ENCODE peak calls at places on chromosomes 5 and 9, in seven cellular contexts. W is CD8-positive, alpha-beta T cell; Q is GM23248; S is WERI-Rb-1; E is suprapubic skin; Z is right cardiac atrium; I is testis. X is an unnamed sample.

GRCh38 chr5:67799732-67800234 is 415.8 kb upstream of the PIK3R1 start:
- DNase-seq in Q (peak), E (no peak), W (no peak), S (no peak), I (peak), Z (peak), X (no peak)

GRCh38 chr5:78320461-78320860 is 26.0 kb upstream of the AP3B1 start:
- DNase-seq in Z (no peak), Q (peak), E (no peak), S (no peak), W (no peak), I (peak), X (no peak)

GRCh38 chr5:100119903-100120302 is 415.3 kb upstream of the FAM174A start:
- DNase-seq in W (no peak), I (no peak), E (no peak), S (no peak), Z (no peak), Q (no peak), X (no peak)

GRCh38 chr9:134243778-134244467 is 79.6 kb upstream of the RNU6ATAC start:
- DNase-seq in I (peak), Q (peak), E (no peak), S (no peak), W (peak), Z (peak), X (no peak)

GRCh38 chr9:12851331-12851730 is 76.5 kb downstream of the LURAP1L start:
- DNase-seq in E (no peak), Z (no peak), W (no peak), I (no peak), Q (no peak), S (no peak), X (no peak)

GRCh38 chr9:135992486-135993408 is 31.6 kb upstream of the UBAC1 start:
- DNase-seq in W (peak), E (peak), I (peak), S (peak), Z (peak), Q (peak), X (no peak)

GRCh38 chr5:174794941-174795672 is 70.7 kb downstream of the MSX2 start:
- DNase-seq in W (no peak), Q (no peak), I (no peak), S (no peak), E (no peak), Z (no peak), X (no peak)

GRCh38 chr9:104232781-104233341 is 138.8 kb downstream of the SMC2 start:
- DNase-seq in Q (peak), Z (no peak), I (no peak), S (no peak), E (no peak), W (no peak), X (peak)

GRCh38 chr9:15461056-15461455 is 38.4 kb downstream of the SNAPC3 start:
- DNase-seq in W (no peak), Q (no peak), S (no peak), Z (no peak), I (no peak), E (no peak), X (no peak)

GRCh38 chr9:6428940-6429889 is 16.2 kb downstream of the UHRF2 start:
- DNase-seq in Z (no peak), Q (no peak), E (no peak), I (no peak), W (peak), S (no peak), X (no peak)

GRCh38 chr5:14816999-14817761 is 54.4 kb downstream of the ANKH start:
- DNase-seq in W (no peak), S (no peak), I (no peak), Z (peak), E (no peak), Q (peak), X (peak)

GRCh38 chr5:35198096-35198495 is 32.2 kb downstream of the PRLR start:
- DNase-seq in Q (peak), E (no peak), I (peak), W (no peak), Z (peak), S (no peak), X (no peak)

GRCh38 chr5:132256783-132257130 is 739 bp upstream of the PDLIM4 start:
- DNase-seq in Z (no peak), Q (no peak), E (peak), S (peak), W (no peak), I (no peak), X (no peak)

GRCh38 chr9:134377976-134378375 is 51.7 kb downstream of the RXRA start:
- DNase-seq in I (peak), S (no peak), E (peak), Q (peak), W (no peak), Z (peak), X (no peak)

GRCh38 chr9:83027153-83027867 is 35.6 kb downstream of the RASEF start:
- DNase-seq in W (no peak), Z (no peak), E (no peak), S (no peak), Q (peak), I (no peak), X (peak)

GRCh38 chr5:107456281-107456715 is 214.4 kb downstream of the EFNA5 start:
- DNase-seq in Z (no peak), E (no peak), Q (no peak), I (no peak), S (no peak), W (no peak), X (peak)

GRCh38 chr9:135474915-135475314 is 4.7 kb upstream of the PPP1R26 start:
- DNase-seq in I (peak), S (peak), W (no peak), Z (no peak), E (no peak), Q (peak), X (no peak)

GRCh38 chr9:113523421-113524141 is 60.1 kb downstream of the RGS3 start:
- DNase-seq in Q (peak), E (no peak), S (no peak), Z (peak), W (peak), I (no peak), X (no peak)

GRCh38 chr9:113525831-113526230 is 62.3 kb downstream of the RGS3 start:
- DNase-seq in E (no peak), Z (no peak), W (no peak), Q (no peak), S (no peak), I (no peak), X (no peak)

GRCh38 chr9:113522858-113523257 is 59.3 kb downstream of the RGS3 start:
- DNase-seq in Q (no peak), E (no peak), S (no peak), W (no peak), Z (no peak), I (no peak), X (no peak)

GRCh38 chr9:113525208-113525607 is 61.7 kb downstream of the RGS3 start:
- DNase-seq in S (no peak), E (no peak), Q (no peak), Z (no peak), W (no peak), I (no peak), X (no peak)

GRCh38 chr9:113524460-113524859 is 60.9 kb downstream of the RGS3 start:
- DNase-seq in W (no peak), E (no peak), Q (peak), S (no peak), I (no peak), Z (peak), X (no peak)
- H3K27ac ChIP-seq in W (peak), E (no peak), Q (no peak), S (no peak), I (no peak), Z (peak), X (no peak)

GRCh38 chr9:100473271-100474081 is 527 bp downstream of the TMEFF1 start:
- DNase-seq in Q (peak), E (no peak), I (peak), Z (peak), W (peak), S (peak), X (no peak)

GRCh38 chr9:100472268-100472667 is 681 bp upstream of the TMEFF1 start:
- DNase-seq in I (no peak), W (no peak), Z (no peak), Q (no peak), E (no peak), S (no peak), X (no peak)

GRCh38 chr9:100474082-100474949 is 1.4 kb downstream of the TMEFF1 start:
- DNase-seq in S (peak), Q (no peak), Z (no peak), E (no peak), W (no peak), I (peak), X (no peak)

GRCh38 chr9:100474950-100475276 is 2.0 kb downstream of the TMEFF1 start:
- DNase-seq in Q (no peak), E (no peak), I (no peak), W (no peak), Z (no peak), S (no peak), X (no peak)

DNA sequence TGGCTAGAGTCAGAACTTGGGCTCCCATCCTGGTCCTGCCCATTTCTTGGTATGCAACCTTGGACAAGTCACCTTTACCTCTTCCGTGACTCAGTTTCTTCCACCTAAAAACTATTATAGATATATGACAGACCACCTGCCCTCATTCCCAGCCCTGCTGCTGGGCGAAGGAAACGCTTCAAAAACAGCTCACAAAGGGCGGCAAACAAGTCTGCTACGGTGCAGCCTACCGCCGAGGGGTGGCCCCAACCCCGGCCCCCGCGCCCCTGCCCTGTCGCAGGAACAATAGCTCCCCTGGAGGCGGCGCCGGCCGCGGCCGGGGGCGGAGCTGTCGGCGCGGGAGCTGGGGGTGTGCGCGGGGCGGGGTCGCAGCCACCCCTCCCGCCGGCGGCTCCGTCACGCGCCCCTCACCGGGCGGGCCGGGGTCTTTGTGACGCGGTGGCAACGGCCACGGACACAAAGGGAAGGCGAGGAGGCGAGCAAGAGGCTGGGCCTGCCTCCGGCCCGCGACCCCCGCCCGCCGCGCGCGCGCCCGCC is at the start of gene TMEFF1:
- DNase-seq in I (peak), S (peak), E (no peak), Z (peak), Q (peak), W (peak), X (no peak)
- H3K27ac ChIP-seq in I (peak), S (peak), E (no peak), Z (no peak), Q (no peak), W (no peak), X (no peak)

GRCh38 chr5:36523450-36523849 is 83.0 kb upstream of the SLC1A3 start:
- DNase-seq in W (no peak), S (no peak), Q (no peak), I (no peak), Z (no peak), E (no peak), X (no peak)

GRCh38 chr5:36529142-36529541 is 77.3 kb upstream of the SLC1A3 start:
- DNase-seq in I (no peak), S (no peak), Z (no peak), W (no peak), E (no peak), Q (no peak), X (no peak)

GRCh38 chr5:36523931-36524330 is 82.5 kb upstream of the SLC1A3 start:
- DNase-seq in Q (peak), S (no peak), Z (no peak), W (no peak), I (no peak), E (no peak), X (no peak)

GRCh38 chr5:36528588-36528987 is 77.8 kb upstream of the SLC1A3 start:
- DNase-seq in Z (no peak), I (no peak), S (no peak), W (no peak), E (no peak), Q (peak), X (no peak)

GRCh38 chr5:36526537-36526936 is 79.9 kb upstream of the SLC1A3 start:
- DNase-seq in S (no peak), E (no peak), I (no peak), Q (no peak), Z (no peak), W (no peak), X (peak)
- H3K27ac ChIP-seq in S (no peak), E (no peak), I (no peak), Q (no peak), Z (no peak), W (no peak), X (no peak)

GRCh38 chr9:109996936-109997580 is 210.9 kb downstream of the C9orf152 start:
- DNase-seq in E (no peak), Z (no peak), Q (no peak), S (no peak), W (no peak), I (no peak), X (no peak)
- H3K27ac ChIP-seq in E (no peak), Z (no peak), Q (no peak), S (no peak), W (no peak), I (no peak), X (no peak)

DNA sequence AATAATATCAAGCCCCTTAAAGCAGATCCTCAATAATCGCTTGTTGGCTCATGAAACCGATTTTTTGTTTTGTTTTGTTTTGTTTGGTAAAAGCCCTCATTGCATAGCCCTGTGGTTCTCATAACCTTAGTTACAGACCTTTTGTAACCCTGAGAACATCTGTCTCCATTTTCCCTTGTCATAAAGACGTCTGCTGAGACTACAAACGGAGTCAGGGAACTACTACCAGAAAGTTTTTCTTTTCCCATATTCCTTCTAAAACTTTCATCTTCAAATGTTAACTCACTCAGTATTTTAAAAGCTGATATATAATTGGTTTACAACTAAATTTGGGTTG is 1.3 kb upstream of the ANP32B start:
- DNase-seq in E (no peak), W (no peak), Z (no peak), Q (peak), S (no peak), I (no peak), X (no peak)
- H3K27ac ChIP-seq in E (peak), W (no peak), Z (no peak), Q (peak), S (peak), I (no peak), X (peak)

X was measured in epithelial cell of prostate.